ENCODE peak calls at places on chromosomes 12 and 14, in five cellular contexts. U is stomach, D is HepG2, R is prostate gland, I is transverse colon. M is an unnamed sample. For H3K4me1, the result is how much of the 10 kb centered on the place peaks cover.

GRCh38 chr12:80708535-80709328 is 1.3 kb downstream of the MYF6 start:
- DNase-seq in U (no peak), I (no peak), D (no peak), R (no peak), M (no peak)

GRCh38 chr12:93624595-93625294 is 52.3 kb downstream of the SOCS2 start:
- DNase-seq in U (no peak), I (no peak), R (no peak), D (peak), M (no peak)

GRCh38 chr12:22416831-22417230 is 82.3 kb upstream of the ST8SIA1 start:
- DNase-seq in I (no peak), R (no peak), D (no peak), U (no peak), M (no peak)

GRCh38 chr12:26097046-26097878 is 27.6 kb downstream of the BHLHE41 start:
- DNase-seq in U (peak), I (peak), D (peak), R (peak), M (peak)

GRCh38 chr12:75759842-75760260 is 248.4 kb upstream of the KRR1 start:
- DNase-seq in D (no peak), I (no peak), U (no peak), R (no peak), M (no peak)

GRCh38 chr14:69002069-69002468 is 23.0 kb upstream of the ACTN1 start:
- DNase-seq in D (peak), I (peak), R (peak), U (peak), M (no peak)

GRCh38 chr14:76977793-76978730 is 50.4 kb downstream of the IRF2BPL start:
- DNase-seq in I (peak), D (peak), U (peak), R (no peak), M (peak)

GRCh38 chr12:133081408-133081806 is 684 bp downstream of the ZNF140 start:
- DNase-seq in I (peak), R (no peak), U (no peak), D (no peak), M (no peak)

GRCh38 chr14:80223696-80224465 is 12.6 kb upstream of the DIO2 start:
- DNase-seq in I (no peak), R (no peak), D (no peak), U (no peak), M (no peak)

GRCh38 chr12:15728118-15728598 is 61.0 kb downstream of the EPS8 start:
- DNase-seq in U (no peak), D (no peak), I (no peak), R (no peak), M (no peak)

GRCh38 chr14:42475289-42475688 is 868.6 kb downstream of the LRFN5 start:
- DNase-seq in U (no peak), R (no peak), D (no peak), I (no peak), M (no peak)

GRCh38 chr12:29380536-29381523 is at the start of gene ERGIC2:
- DNase-seq in I (peak), U (peak), D (peak), R (peak), M (peak)

GRCh38 chr12:92297932-92298681 is 152.5 kb upstream of the BTG1 start:
- DNase-seq in U (no peak), D (no peak), I (no peak), R (no peak), M (no peak)

GRCh38 chr12:102964872-102965271 is 7.4 kb downstream of the ASCL1 start:
- DNase-seq in R (no peak), D (no peak), I (peak), U (peak), M (no peak)

GRCh38 chr12:100375023-100375737 is 18.3 kb downstream of the SLC17A8 start:
- DNase-seq in I (peak), D (no peak), U (peak), R (peak), M (peak)

GRCh38 chr12:65695077-65695865 is 129.0 kb upstream of the HMGA2 start:
- DNase-seq in I (peak), D (peak), R (peak), U (peak), M (no peak)

GRCh38 chr14:37081856-37082255 is 90.5 kb downstream of the SLC25A21 start:
- DNase-seq in D (no peak), R (no peak), U (no peak), I (no peak), M (no peak)

GRCh38 chr14:96047101-96047500 is 7.9 kb downstream of the C14orf132 start:
- DNase-seq in D (no peak), R (no peak), I (no peak), U (no peak), M (no peak)

GRCh38 chr12:69649529-69649928 is 38.8 kb upstream of the LRRC10 start:
- DNase-seq in R (no peak), I (no peak), D (no peak), U (no peak), M (no peak)

GRCh38 chr14:28023853-28024252 is 742.7 kb upstream of the FOXG1 start:
- DNase-seq in D (no peak), I (no peak), U (no peak), R (no peak), M (no peak)

GRCh38 chr12:90978117-90978770 is 23.3 kb upstream of the CCER1 start:
- DNase-seq in U (no peak), I (no peak), D (peak), R (no peak), M (no peak)

GRCh38 chr12:124334266-124334665 is 39.4 kb downstream of the RFLNA start:
- DNase-seq in D (no peak), U (no peak), I (no peak), R (no peak), M (no peak)

GRCh38 chr14:89493877-89494634 is 77.0 kb upstream of the FOXN3 start:
- DNase-seq in U (no peak), D (peak), I (no peak), R (no peak), M (no peak)

GRCh38 chr14:69945905-69946304 is 66.7 kb downstream of the SMOC1 start:
- DNase-seq in D (no peak), U (no peak), R (no peak), I (no peak), M (no peak)

GRCh38 chr12:94941440-94941862 is 62.0 kb downstream of the NDUFA12 start:
- DNase-seq in D (no peak), U (no peak), R (no peak), I (no peak), M (no peak)

GRCh38 chr14:50371546-50371945 is 25.1 kb downstream of the CDKL1 start:
- DNase-seq in U (no peak), R (no peak), D (no peak), I (no peak), M (no peak)

GRCh38 chr12:119938049-119938667 is 50.9 kb upstream of the BICDL1 start:
- DNase-seq in U (peak), D (peak), I (peak), R (peak), M (no peak)

GRCh38 chr12:11026118-11026517 is 3.7 kb upstream of the TAS2R19 start:
- DNase-seq in U (no peak), D (no peak), R (no peak), I (no peak), M (no peak)

GRCh38 chr14:90664911-90665695 is 151.1 kb downstream of the TTC7B start:
- DNase-seq in R (no peak), D (no peak), I (no peak), U (no peak), M (no peak)

GRCh38 chr14:25108959-25109358 is 59.0 kb upstream of the STXBP6 start:
- DNase-seq in I (peak), R (peak), U (peak), D (peak), M (no peak)

DNA sequence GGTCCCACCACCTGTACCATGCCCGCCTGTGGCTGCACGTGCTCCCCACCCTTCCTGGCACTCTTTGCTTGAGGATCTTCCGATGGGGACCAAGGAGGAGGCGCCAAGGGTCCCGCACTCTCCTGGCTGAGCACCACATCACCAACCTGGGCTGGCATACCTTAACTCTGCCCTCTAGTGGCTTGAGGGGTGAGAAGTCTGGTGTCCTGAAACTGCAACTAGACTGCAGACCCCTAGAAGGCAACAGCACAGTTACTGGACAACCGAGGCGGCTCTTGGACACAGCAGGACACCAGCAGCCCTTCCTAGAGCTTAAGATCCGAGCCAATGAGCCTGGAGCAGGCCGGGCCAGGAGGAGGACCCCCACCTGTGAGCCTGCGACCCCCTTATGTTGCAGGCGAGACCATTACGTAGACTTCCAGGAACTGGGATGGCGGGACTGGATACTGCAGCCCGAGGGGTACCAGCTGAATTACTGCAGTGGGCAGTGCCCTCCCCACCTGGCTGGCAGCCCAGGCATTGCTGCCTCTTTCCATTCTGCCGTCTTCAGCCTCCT is 1.1 kb downstream of the INHBE start:
- DNase-seq in R (peak), U (no peak), D (peak), I (no peak), M (no peak)
- TF ChIP-seq POLR2AphosphoS5 in R (no peak), U (no peak), D (no peak), I (no peak), M (no peak)

GRCh38 chr12:1003600-1004271 is 12.7 kb downstream of the ERC1 start:
- DNase-seq in D (peak), U (no peak), R (no peak), I (no peak), M (no peak)

GRCh38 chr12:997505-997904 is 6.5 kb downstream of the ERC1 start:
- DNase-seq in D (no peak), I (no peak), U (no peak), R (no peak), M (no peak)

GRCh38 chr12:1001507-1001906 is 10.5 kb downstream of the ERC1 start:
- DNase-seq in I (no peak), U (no peak), D (no peak), R (no peak), M (no peak)

GRCh38 chr12:996881-997280 is 5.9 kb downstream of the ERC1 start:
- DNase-seq in R (no peak), U (no peak), I (no peak), D (no peak), M (no peak)

GRCh38 chr12:998020-998874 is 7.2 kb downstream of the ERC1 start:
- DNase-seq in I (no peak), U (no peak), D (peak), R (no peak), M (no peak)
- H3K4me3 ChIP-seq in I (no peak), U (no peak), D (no peak), R (no peak), M (no peak)

DNA sequence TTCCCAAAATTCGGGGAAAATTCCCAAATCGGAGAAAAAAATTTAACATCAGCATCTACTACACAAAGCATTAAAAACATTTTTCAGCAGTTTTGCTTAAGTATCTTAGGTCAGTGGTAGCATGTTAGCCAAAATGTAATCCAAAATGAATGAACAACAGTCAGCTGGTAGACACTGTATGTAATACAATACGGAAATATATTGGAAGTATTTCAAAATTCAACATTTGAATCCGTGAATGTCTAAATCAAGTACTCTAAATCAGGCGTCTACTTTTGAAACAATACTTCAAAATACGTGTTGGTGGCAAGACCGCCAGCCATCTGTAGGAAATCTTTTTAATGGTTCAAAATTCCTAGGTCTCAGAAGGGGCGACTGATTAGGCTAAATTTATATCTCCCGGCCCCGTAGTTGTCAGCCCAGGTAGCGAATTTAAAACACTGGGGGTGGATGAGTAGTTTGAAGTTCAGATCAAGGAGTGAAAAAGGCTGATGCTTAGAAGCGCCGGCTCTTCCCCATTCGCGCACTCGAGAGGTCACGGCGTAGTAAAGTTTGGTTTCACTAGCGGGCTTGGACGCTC is 1.0 kb downstream of the SCAF11 start:
- DNase-seq in D (no peak), R (no peak), I (no peak), U (peak), M (no peak)
- H3K4me1 ChIP-seq in D (under half), R (under half), I (half or more), U (under half), M (under half)

GRCh38 chr14:93035917-93036651 is 79.6 kb downstream of the ITPK1 start:
- DNase-seq in I (no peak), U (no peak), R (no peak), D (peak), M (peak)
- TF ChIP-seq POLR2AphosphoS5 in I (no peak), U (no peak), R (no peak), D (no peak), M (peak)

GRCh38 chr12:53495903-53496751 is 3.1 kb downstream of the MAP3K12 start:
- DNase-seq in I (peak), U (no peak), D (peak), R (no peak), M (peak)
- H3K4me3 ChIP-seq in I (no peak), U (no peak), D (no peak), R (no peak), M (no peak)

GRCh38 chr12:104680506-104680905 is 223.8 kb downstream of the CHST11 start:
- DNase-seq in R (no peak), I (no peak), U (no peak), D (no peak), M (no peak)
- H3K4me1 ChIP-seq in R (under half), I (under half), U (under half), D (under half), M (under half)

GRCh38 chr14:102777711-102778615 is 714 bp downstream of the TRAF3 start:
- DNase-seq in D (no peak), U (no peak), I (peak), R (no peak), M (no peak)
- TF ChIP-seq POLR2AphosphoS5 in D (no peak), U (no peak), I (no peak), R (no peak), M (no peak)

GRCh38 chr14:60986500-60986899 is 5.5 kb downstream of the SLC38A6 start:
- DNase-seq in D (no peak), R (no peak), U (no peak), I (no peak), M (no peak)

GRCh38 chr14:60980811-60981625 is at the start of the genes SLC38A6 and TRMT5:
- DNase-seq in U (peak), R (peak), I (peak), D (peak), M (peak)

GRCh38 chr14:60977848-60978247 is 3.0 kb downstream of the TRMT5 start:
- DNase-seq in R (no peak), I (no peak), D (no peak), U (no peak), M (no peak)

GRCh38 chr14:60984225-60984624 is 3.2 kb downstream of the SLC38A6 start:
- DNase-seq in R (no peak), D (no peak), U (no peak), I (no peak), M (no peak)

GRCh38 chr14:60981626-60982455 is 796 bp downstream of the SLC38A6 start:
- DNase-seq in R (no peak), U (no peak), I (no peak), D (peak), M (no peak)
- H3K4me3 ChIP-seq in R (peak), U (peak), I (peak), D (peak), M (peak)

DNA sequence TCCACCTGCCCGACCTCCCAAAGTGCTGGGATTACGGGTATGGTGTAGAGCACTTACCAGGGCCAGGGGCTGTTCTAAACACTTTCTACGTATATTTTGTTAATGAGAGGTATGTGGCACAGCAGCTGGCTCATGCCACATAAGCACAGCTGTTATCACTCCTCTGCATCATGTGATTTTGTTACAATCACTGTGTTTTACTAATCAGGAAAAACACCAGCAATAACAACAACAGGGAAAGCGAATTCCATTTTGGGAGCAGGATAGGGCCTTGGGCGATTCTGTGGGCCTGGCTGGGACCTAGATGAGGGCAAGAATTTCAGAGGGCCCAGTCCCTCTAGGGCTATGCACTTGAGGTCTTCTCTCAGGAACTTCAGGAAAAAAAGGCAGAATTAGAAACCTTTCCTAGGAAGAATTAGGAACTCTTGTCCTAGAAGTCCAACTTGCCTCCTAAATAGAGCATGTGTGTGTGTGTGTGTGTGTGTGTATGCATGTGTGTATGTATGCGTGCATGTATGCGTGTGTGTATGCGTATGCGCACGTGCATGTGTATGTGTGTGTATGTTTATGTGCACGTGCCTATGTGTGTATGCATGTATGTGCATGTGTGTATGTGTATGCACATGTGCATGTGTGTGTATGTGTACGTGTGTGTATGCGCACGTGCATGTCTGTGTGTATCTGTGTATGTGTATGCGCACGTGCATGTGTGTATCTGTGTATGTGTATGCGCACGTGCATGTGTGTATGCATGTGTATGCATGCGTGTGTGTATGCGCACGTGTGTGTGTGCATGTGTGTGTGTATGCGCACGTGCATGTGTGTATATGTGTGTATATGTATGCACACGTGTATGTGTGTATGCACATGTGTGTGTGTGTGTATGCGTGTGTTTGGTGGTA is 41.8 kb upstream of the CORO1C start:
- DNase-seq in R (no peak), I (no peak), D (no peak), U (no peak), M (no peak)
- H3K4me1 ChIP-seq in R (under half), I (under half), D (half or more), U (half or more), M (half or more)